ENCODE peak calls at places on chromosomes 4 and X, in five cellular contexts. P, X, K, B and N are unnamed samples.
A peak's percentile ranks its signal among the peaks of the same experiment; 100 is the strongest.

GRCh38 chr4:164872481-164872880 is 4.5 kb upstream of the APELA start:
- DNase-seq in B (no peak), K (no peak), X (no peak), P (no peak), N (no peak)

GRCh38 chrX:110006826-110007375 is 4.0 kb downstream of the TMEM164 start:
- DNase-seq in K (no peak), X (no peak), B (no peak), P (no peak), N (no peak)

GRCh38 chr4:103008875-103009729 is 10.4 kb downstream of the SLC9B1 start:
- DNase-seq in P (peak; percentile 85), B (peak; percentile 68), K (no peak), X (no peak), N (no peak)

GRCh38 chr4:163556650-163557391 is 62.3 kb downstream of the TMA16 start:
- DNase-seq in X (no peak), P (peak; percentile 4), K (no peak), B (no peak), N (no peak)

GRCh38 chrX:110462957-110463356 is 104.3 kb downstream of the RTL9 start:
- DNase-seq in X (no peak), P (peak; percentile 3), K (no peak), B (no peak), N (no peak)

GRCh38 chrX:150192846-150193245 is 170.3 kb upstream of the MAMLD1 start:
- DNase-seq in X (no peak), P (no peak), B (no peak), K (no peak), N (no peak)

GRCh38 chrX:134186362-134187121 is 50.4 kb upstream of the CCDC160 start:
- DNase-seq in B (no peak), X (no peak), P (no peak), K (no peak), N (no peak)

GRCh38 chr4:72390409-72390808 is 178.6 kb downstream of the ADAMTS3 start:
- DNase-seq in X (no peak), P (peak; percentile 30), B (no peak), K (no peak), N (no peak)

GRCh38 chr4:152655272-152656129 is 24.3 kb downstream of the TMEM154 start:
- DNase-seq in B (no peak), X (no peak), P (no peak), K (no peak), N (no peak)

GRCh38 chr4:118086334-118086733 is 52.0 kb downstream of the NDST3 start:
- DNase-seq in P (no peak), K (no peak), X (no peak), B (peak; percentile 62), N (no peak)

GRCh38 chr4:186227744-186228513 is 622 bp downstream of the KLKB1 start:
- DNase-seq in B (no peak), P (peak; percentile 9), X (no peak), K (no peak), N (no peak)

GRCh38 chr4:186228514-186228894 is 1.2 kb downstream of the KLKB1 start:
- DNase-seq in X (no peak), P (no peak), B (no peak), K (no peak), N (no peak)

GRCh38 chr4:186226521-186227189 is 652 bp upstream of the KLKB1 start:
- DNase-seq in P (no peak), X (no peak), B (no peak), K (no peak), N (no peak)

GRCh38 chr4:186225848-186226247 is 1.5 kb upstream of the KLKB1 start:
- DNase-seq in B (no peak), P (no peak), X (no peak), K (no peak), N (no peak)

DNA sequence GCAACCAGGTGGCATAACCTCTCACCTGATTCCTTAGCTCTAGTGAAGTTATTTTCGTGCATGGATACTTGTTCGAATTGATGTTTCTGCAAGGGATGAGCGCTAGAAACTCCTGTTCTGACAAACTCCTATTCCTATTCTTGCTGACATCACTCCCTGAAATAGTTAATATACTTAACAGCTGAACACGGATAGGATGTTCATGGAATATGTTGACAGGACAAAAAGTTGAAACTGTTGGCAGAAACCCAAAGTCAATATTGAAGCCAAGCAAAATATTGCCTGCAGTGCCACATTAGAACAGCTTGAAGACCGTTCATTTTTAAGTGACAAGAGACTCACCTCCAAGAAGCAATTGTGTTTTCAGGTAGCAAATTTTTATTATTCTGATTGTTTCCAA is at the start of gene KLKB1:
- DNase-seq in X (no peak), K (no peak), B (no peak), P (peak; percentile 1), N (no peak)
- H3K4me3 ChIP-seq in X (no peak within 1 kb of the TSS), K (peak within 1 kb of the TSS; percentile 18), B (no peak within 1 kb of the TSS), P (peak within 1 kb of the TSS; percentile 64), N (no peak within 1 kb of the TSS)

GRCh38 chrX:1207496-1208025 is 4.9 kb downstream of the CRLF2 start:
- DNase-seq in K (no peak), B (no peak), X (peak; percentile 36), P (no peak), N (no peak)
- H3K4me3 ChIP-seq in K (no peak overlapping the region), B (no peak overlapping the region), X (no peak overlapping the region), P (no peak overlapping the region), N (no peak overlapping the region)

GRCh38 chrX:153765138-153766079 is 1.4 kb downstream of the PLXNB3 start:
- DNase-seq in K (peak; percentile 30), B (no peak), P (peak; percentile 90), X (no peak), N (no peak)
- H3K4me3 ChIP-seq in K (no peak overlapping the region), B (no peak overlapping the region), P (peak overlapping the region; percentile 70), X (no peak overlapping the region), N (no peak overlapping the region)

DNA sequence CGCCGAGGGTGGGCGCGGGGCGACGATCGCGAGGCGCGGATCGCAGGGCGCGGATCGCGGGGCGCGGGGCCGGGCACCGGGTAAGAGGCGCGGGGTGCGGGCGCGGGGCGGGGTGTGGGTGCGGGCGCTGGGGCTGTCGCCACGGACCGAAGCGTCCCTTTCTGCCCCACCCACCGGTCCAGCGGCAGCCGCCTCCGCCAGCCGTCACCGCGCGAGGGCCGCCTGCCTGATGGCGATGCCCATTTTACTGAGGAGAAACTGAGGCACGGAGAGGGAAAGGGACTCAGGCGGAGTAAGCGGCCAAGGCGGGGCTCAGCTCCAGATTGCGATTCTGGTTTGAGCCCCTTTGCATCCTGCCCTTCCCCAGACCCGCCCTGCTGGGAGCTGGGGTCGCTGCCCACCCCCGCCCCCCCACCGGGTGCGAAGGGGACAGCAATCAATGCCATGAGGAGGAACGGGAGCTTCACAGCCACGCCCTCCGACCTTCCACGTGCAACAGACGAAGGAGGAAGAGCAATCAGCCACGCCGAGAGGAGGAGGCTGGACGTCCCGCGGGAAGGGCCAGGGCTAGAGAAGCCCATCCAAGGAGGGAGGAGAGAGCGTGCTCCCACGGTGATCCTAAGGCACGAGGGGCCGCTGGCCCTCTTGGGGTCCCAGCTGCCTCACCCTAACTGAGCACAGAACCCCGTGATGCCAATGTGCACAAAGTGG is 10.9 kb upstream of the MAN2B2 start:
- DNase-seq in X (no peak), K (no peak), B (no peak), P (peak; percentile 27), N (no peak)
- H3K4me3 ChIP-seq in X (no peak overlapping the region), K (peak overlapping the region; percentile 19), B (no peak overlapping the region), P (no peak overlapping the region), N (no peak overlapping the region)

GRCh38 chrX:101383679-101384078 is 2.3 kb downstream of the BTK start:
- DNase-seq in X (no peak), P (peak; percentile 26), K (no peak), B (no peak), N (no peak)
- H3K4me3 ChIP-seq in X (no peak overlapping the region), P (no peak overlapping the region), K (no peak overlapping the region), B (no peak overlapping the region), N (no peak overlapping the region)

DNA sequence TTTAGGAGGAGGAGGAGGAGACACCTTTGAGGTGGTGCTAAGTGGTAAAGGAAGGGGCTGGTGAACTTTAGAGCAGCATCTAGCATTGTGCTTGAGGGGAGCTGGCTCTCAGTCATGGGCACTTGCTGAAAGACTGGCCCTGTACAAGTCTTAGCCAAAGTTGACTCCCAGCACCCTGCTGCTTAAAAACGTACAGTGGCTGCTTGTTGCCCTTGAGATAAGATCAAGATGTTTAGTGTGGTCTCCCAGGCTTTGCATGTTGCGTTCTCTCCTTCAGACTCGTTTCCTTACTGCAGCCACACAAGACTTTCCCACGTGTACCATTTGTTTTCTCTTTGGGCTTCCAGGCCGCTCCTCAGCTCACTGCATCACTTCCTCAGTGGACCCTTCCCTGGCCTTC is 1.8 kb downstream of the MED28 start:
- DNase-seq in B (no peak), X (no peak), K (no peak), P (no peak), N (no peak)
- H3K4me3 ChIP-seq in B (no peak overlapping the region), X (no peak overlapping the region), K (peak overlapping the region; percentile 88), P (no peak overlapping the region), N (no peak overlapping the region)

GRCh38 chr4:15704145-15704544 is 1.3 kb downstream of the BST1 start:
- DNase-seq in K (no peak), X (no peak), B (no peak), P (no peak), N (no peak)
- H3K4me3 ChIP-seq in K (no peak overlapping the region), X (no peak overlapping the region), B (no peak overlapping the region), P (no peak overlapping the region), N (no peak overlapping the region)

GRCh38 chr4:115279300-115279699 is 165.9 kb upstream of the NDST4 start:
- DNase-seq in K (no peak), P (no peak), X (no peak), B (no peak), N (no peak)
- H3K4me3 ChIP-seq in K (no peak overlapping the region), P (no peak overlapping the region), X (no peak overlapping the region), B (no peak overlapping the region), N (no peak overlapping the region)